ENCODE peak calls at places on chromosomes 3 and 15, in six cellular contexts. V is activated T-cell treated with anti-CD3 and anti-CD28 coated beads, Interleukin-2, amount 50 U/mL, for 1 hour; M is HEK293T; K is stimulated activated CD8-positive, alpha-beta memory T cell treated with anti-CD3 and anti-CD28 coated beads, Interleukin-7, amount 100 ng/mL, for 24 hours; C is central memory CD4-positive, alpha-beta T cell; A is GM13976. O is an unnamed sample.

GRCh38 chr3:11200679-11200952 is 46.3 kb downstream of the HRH1 start:
- DNase-seq in K (no peak), C (no peak), V (no peak), M (no peak), A (no peak), O (no peak)

GRCh38 chr15:25790003-25790660 is 73.0 kb downstream of the ATP10A start:
- DNase-seq in K (peak; percentile 9), C (no peak), M (no peak), V (no peak), A (no peak), O (no peak)

GRCh38 chr15:72199721-72200212 is 2.2 kb upstream of the GRAMD2A start:
- DNase-seq in C (peak; percentile 64), V (peak; percentile 79), M (peak; percentile 77), A (peak; percentile 82), K (peak; percentile 40), O (peak; percentile 67)

GRCh38 chr15:74888716-74889115 is 1.1 kb upstream of the MPI start:
- DNase-seq in M (no peak), V (no peak), K (no peak), A (no peak), C (no peak), O (no peak)

GRCh38 chr3:51622868-51623267 is 48.2 kb upstream of the TEX264 start:
- DNase-seq in K (no peak), V (no peak), M (no peak), C (no peak), A (no peak), O (no peak)

GRCh38 chr15:34644061-34644460 is 60.6 kb upstream of the GOLGA8B start:
- DNase-seq in V (no peak), A (no peak), M (no peak), K (no peak), C (no peak), O (no peak)

GRCh38 chr15:101028772-101029438 is 109.7 kb downstream of the LRRK1 start:
- DNase-seq in A (no peak), K (no peak), V (no peak), C (no peak), M (no peak), O (no peak)

GRCh38 chr3:127072221-127072771 is 89.4 kb downstream of the PLXNA1 start:
- DNase-seq in C (no peak), A (no peak), K (no peak), M (no peak), V (no peak), O (no peak)

GRCh38 chr3:48966367-48966766 is 23.7 kb upstream of the P4HTM start:
- DNase-seq in K (no peak), M (no peak), C (no peak), A (no peak), V (no peak), O (no peak)

GRCh38 chr3:106819445-106819844 is 557.8 kb upstream of the CCDC54 start:
- DNase-seq in V (no peak), A (no peak), K (no peak), C (no peak), M (no peak), O (no peak)

GRCh38 chr3:135878501-135878900 is 87.0 kb upstream of the PPP2R3A start:
- DNase-seq in A (no peak), K (no peak), M (no peak), C (no peak), V (no peak), O (no peak)

GRCh38 chr3:44913868-44914468 is 39.6 kb downstream of the TGM4 start:
- DNase-seq in K (peak; percentile 25), C (peak; percentile 48), A (peak; percentile 81), V (peak; percentile 71), M (peak; percentile 83), O (peak; percentile 53)

GRCh38 chr3:18111702-18112311 is 313.3 kb downstream of the SATB1 start:
- DNase-seq in V (no peak), K (no peak), C (no peak), M (peak; percentile 19), A (peak; percentile 30), O (no peak)

GRCh38 chr15:68205558-68205944 is 419 bp upstream of the CALML4 start:
- DNase-seq in K (no peak), M (no peak), V (no peak), C (no peak), A (no peak), O (no peak)

GRCh38 chr3:99409961-99410360 is 228.4 kb upstream of the COL8A1 start:
- DNase-seq in K (no peak), A (no peak), C (no peak), M (no peak), V (no peak), O (no peak)

GRCh38 chr3:71060536-71060935 is 523.0 kb downstream of the FOXP1 start:
- DNase-seq in C (peak; percentile 32), M (no peak), K (no peak), V (no peak), A (no peak), O (no peak)

GRCh38 chr3:151903501-151903991 is 30.1 kb downstream of the SUCNR1 start:
- DNase-seq in A (no peak), C (no peak), V (no peak), K (no peak), M (no peak), O (no peak)

GRCh38 chr3:179895367-179895766 is 141.4 kb downstream of the PEX5L start:
- DNase-seq in V (no peak), K (no peak), M (no peak), A (no peak), C (no peak), O (no peak)

GRCh38 chr15:85008474-85009260 is 27.0 kb downstream of the PDE8A start:
- DNase-seq in M (no peak), A (no peak), K (no peak), C (no peak), V (no peak), O (no peak)

GRCh38 chr3:161231861-161232260 is 10.8 kb downstream of the NMD3 start:
- DNase-seq in M (no peak), V (no peak), A (no peak), K (no peak), C (no peak), O (no peak)

GRCh38 chr3:135706758-135707375 is 258.7 kb upstream of the PPP2R3A start:
- DNase-seq in A (no peak), K (no peak), M (no peak), V (no peak), C (no peak), O (no peak)

GRCh38 chr3:196793224-196793623 is 53.6 kb downstream of the PAK2 start:
- DNase-seq in M (no peak), C (no peak), K (no peak), A (no peak), V (no peak), O (no peak)

GRCh38 chr3:113534365-113534764 is 2.0 kb downstream of the SIDT1 start:
- DNase-seq in K (no peak), A (no peak), C (peak; percentile 35), M (no peak), V (no peak), O (peak; percentile 42)

GRCh38 chr15:61038387-61038786 is 190.7 kb downstream of the RORA start:
- DNase-seq in A (no peak), C (no peak), M (peak; percentile 6), V (no peak), K (no peak), O (no peak)

GRCh38 chr3:53502737-53503136 is 8.3 kb downstream of the CACNA1D start:
- DNase-seq in A (no peak), V (no peak), K (no peak), M (no peak), C (no peak), O (no peak)

GRCh38 chr3:45644467-45645201 is 44.6 kb upstream of the SACM1L start:
- DNase-seq in V (no peak), C (no peak), K (no peak), A (no peak), M (no peak), O (no peak)

GRCh38 chr3:161320837-161321236 is 50.5 kb downstream of the SPTSSB start:
- DNase-seq in V (no peak), M (no peak), C (no peak), K (no peak), A (no peak), O (no peak)

GRCh38 chr3:56795097-56795806 is 6.5 kb downstream of the ARHGEF3 start:
- DNase-seq in M (no peak), K (no peak), V (no peak), C (no peak), A (no peak), O (no peak)

GRCh38 chr15:96462768-96463167 is 132.3 kb downstream of the NR2F2 start:
- DNase-seq in M (no peak), C (no peak), K (no peak), V (no peak), A (no peak), O (no peak)

GRCh38 chr3:14248849-14249523 is 70.4 kb downstream of the LSM3 start:
- DNase-seq in V (no peak), A (no peak), M (no peak), C (no peak), K (no peak), O (no peak)

GRCh38 chr3:65896321-65896720 is 142.4 kb downstream of the MAGI1 start:
- DNase-seq in A (no peak), V (no peak), K (no peak), M (no peak), C (no peak), O (no peak)